ENCODE peak calls at places on chromosomes 2 and 18, in six cellular contexts. B, X, V, Y, N and W are unnamed samples.
A peak's percentile ranks its signal among the peaks of the same experiment; 100 is the strongest.

GRCh38 chr2:47907097-47907781 is 941 bp upstream of the FBXO11 start:
- DNase-seq in B (no peak), X (no peak), V (peak; percentile 21), Y (peak; percentile 18), N (no peak), W (no peak)

GRCh38 chr18:2900742-2901404 is 54.1 kb downstream of the EMILIN2 start:
- DNase-seq in B (no peak), X (no peak), V (no peak), Y (no peak), N (no peak), W (no peak)

GRCh38 chr2:145221032-145221431 is 701.1 kb upstream of the ZEB2 start:
- DNase-seq in B (no peak), X (no peak), V (no peak), Y (no peak), N (no peak), W (no peak)

GRCh38 chr2:235864746-235865535 is 303.2 kb downstream of the GBX2 start:
- DNase-seq in B (no peak), X (no peak), V (no peak), Y (no peak), N (no peak), W (peak; percentile 65)

GRCh38 chr2:24917086-24917485 is 3.0 kb downstream of the ADCY3 start:
- DNase-seq in B (no peak), X (no peak), V (no peak), Y (no peak), N (no peak), W (peak; percentile 38)

GRCh38 chr2:11101430-11101829 is 53.8 kb upstream of the SLC66A3 start:
- DNase-seq in B (no peak), X (no peak), V (no peak), Y (no peak), N (no peak), W (no peak)

GRCh38 chr2:207163815-207164747 is 1.7 kb downstream of the KLF7 start:
- DNase-seq in B (no peak), X (no peak), V (peak; percentile 79), Y (peak; percentile 49), N (peak; percentile 78), W (peak; percentile 87)

GRCh38 chr2:113910110-113910717 is 20.3 kb downstream of the ACTR3 start:
- DNase-seq in B (no peak), X (peak; percentile 29), V (no peak), Y (no peak), N (peak; percentile 46), W (no peak)

GRCh38 chr2:1868683-1869141 is 124.4 kb upstream of the PXDN start:
- DNase-seq in B (no peak), X (no peak), V (no peak), Y (no peak), N (no peak), W (no peak)

GRCh38 chr18:73462092-73462491 is 594.3 kb upstream of the NETO1 start:
- DNase-seq in B (no peak), X (no peak), V (no peak), Y (no peak), N (peak; percentile 13), W (no peak)

GRCh38 chr2:235445116-235445515 is 48.7 kb upstream of the AGAP1 start:
- DNase-seq in B (no peak), X (no peak), V (no peak), Y (no peak), N (no peak), W (no peak)

GRCh38 chr2:183024701-183025100 is 13.6 kb downstream of the NCKAP1 start:
- DNase-seq in B (no peak), X (no peak), V (no peak), Y (no peak), N (no peak), W (no peak)

GRCh38 chr2:28404086-28404485 is 11.4 kb downstream of the FOSL2 start:
- DNase-seq in B (no peak), X (no peak), V (no peak), Y (no peak), N (no peak), W (no peak)

GRCh38 chr2:95052301-95052700 is 26.8 kb downstream of the MAL start:
- DNase-seq in B (no peak), X (no peak), V (no peak), Y (no peak), N (no peak), W (no peak)

GRCh38 chr18:13201315-13201714 is 17.2 kb upstream of the LDLRAD4 start:
- DNase-seq in B (no peak), X (no peak), V (no peak), Y (no peak), N (no peak), W (no peak)

GRCh38 chr2:20103514-20103913 is 52.1 kb upstream of the LAPTM4A start:
- DNase-seq in B (peak; percentile 45), X (no peak), V (no peak), Y (no peak), N (peak; percentile 44), W (no peak)

GRCh38 chr2:63790491-63790890 is 51.2 kb upstream of the UGP2 start:
- DNase-seq in B (no peak), X (no peak), V (no peak), Y (no peak), N (no peak), W (no peak)

GRCh38 chr2:194603429-194603828 is 1053.6 kb upstream of the SLC39A10 start:
- DNase-seq in B (no peak), X (no peak), V (no peak), Y (no peak), N (no peak), W (no peak)

GRCh38 chr2:19540739-19541503 is 182.5 kb upstream of the OSR1 start:
- DNase-seq in B (peak; percentile 59), X (no peak), V (no peak), Y (no peak), N (peak; percentile 31), W (no peak)

GRCh38 chr2:71925268-71926097 is 222.2 kb downstream of the CYP26B1 start:
- DNase-seq in B (peak; percentile 75), X (no peak), V (no peak), Y (no peak), N (no peak), W (peak; percentile 72)

GRCh38 chr2:1864981-1865421 is 120.7 kb upstream of the PXDN start:
- DNase-seq in B (no peak), X (no peak), V (no peak), Y (no peak), N (no peak), W (no peak)